ENCODE peak calls at places on chromosomes 11 and 22, in seven cellular contexts. One of them, this sample, is unnamed.

GRCh38 chr22:24417901-24418641 is 9.3 kb upstream of the ADORA2A start:
- DNase-seq in A549: no peak
- DNase-seq in PC-9: no peak
- DNase-seq in RWPE2: no peak
- DNase-seq in kidney: peak; percentile 68
- DNase-seq in choroid plexus epithelial cell: no peak
- DNase-seq in neural progenitor cell: no peak
- DNase-seq in this sample: no peak

GRCh38 chr11:67416416-67417335 is 1.2 kb downstream of the CARNS1 start:
- DNase-seq in A549: no peak
- DNase-seq in choroid plexus epithelial cell: peak; percentile 53
- DNase-seq in PC-9: no peak
- DNase-seq in RWPE2: no peak
- DNase-seq in neural progenitor cell: no peak
- DNase-seq in kidney: no peak
- DNase-seq in this sample: no peak

GRCh38 chr22:27150530-27150909 is 493.1 kb downstream of the MIAT start:
- DNase-seq in RWPE2: no peak
- DNase-seq in neural progenitor cell: no peak
- DNase-seq in choroid plexus epithelial cell: no peak
- DNase-seq in A549: no peak
- DNase-seq in kidney: no peak
- DNase-seq in PC-9: no peak
- DNase-seq in this sample: no peak

GRCh38 chr11:121483805-121484478 is 31.2 kb upstream of the SORL1-AS1 start:
- DNase-seq in neural progenitor cell: no peak
- DNase-seq in RWPE2: no peak
- DNase-seq in kidney: no peak
- DNase-seq in choroid plexus epithelial cell: no peak
- DNase-seq in A549: no peak
- DNase-seq in PC-9: no peak
- DNase-seq in this sample: no peak

GRCh38 chr11:132337819-132338416 is 967.5 kb downstream of the NTM start:
- DNase-seq in kidney: no peak
- DNase-seq in choroid plexus epithelial cell: no peak
- DNase-seq in neural progenitor cell: no peak
- DNase-seq in RWPE2: no peak
- DNase-seq in A549: no peak
- DNase-seq in PC-9: no peak
- DNase-seq in this sample: no peak

GRCh38 chr11:117313103-117313502 is 3.0 kb downstream of the BACE1 start:
- DNase-seq in A549: no peak
- DNase-seq in choroid plexus epithelial cell: no peak
- DNase-seq in neural progenitor cell: no peak
- DNase-seq in RWPE2: no peak
- DNase-seq in PC-9: peak; percentile 59
- DNase-seq in kidney: no peak
- DNase-seq in this sample: no peak

GRCh38 chr11:85784480-85784879 is 26.5 kb downstream of the SYTL2 start:
- DNase-seq in PC-9: no peak
- DNase-seq in choroid plexus epithelial cell: no peak
- DNase-seq in A549: no peak
- DNase-seq in kidney: no peak
- DNase-seq in neural progenitor cell: no peak
- DNase-seq in RWPE2: no peak
- DNase-seq in this sample: no peak

GRCh38 chr11:95922536-95923440 is 1.1 kb downstream of the MTMR2 start:
- DNase-seq in neural progenitor cell: no peak
- DNase-seq in PC-9: no peak
- DNase-seq in kidney: no peak
- DNase-seq in RWPE2: no peak
- DNase-seq in A549: no peak
- DNase-seq in choroid plexus epithelial cell: no peak
- DNase-seq in this sample: no peak

GRCh38 chr22:28674121-28674563 is 5.5 kb downstream of the TTC28 start:
- DNase-seq in A549: no peak
- DNase-seq in kidney: no peak
- DNase-seq in PC-9: peak; percentile 52
- DNase-seq in choroid plexus epithelial cell: peak; percentile 85
- DNase-seq in RWPE2: no peak
- DNase-seq in neural progenitor cell: no peak
- DNase-seq in this sample: peak; percentile 58

GRCh38 chr11:74069146-74070046 is 60.5 kb upstream of the UCP3 start:
- DNase-seq in kidney: no peak
- DNase-seq in choroid plexus epithelial cell: peak; percentile 54
- DNase-seq in A549: no peak
- DNase-seq in neural progenitor cell: no peak
- DNase-seq in PC-9: peak; percentile 100
- DNase-seq in RWPE2: no peak
- DNase-seq in this sample: no peak

GRCh38 chr11:66548041-66548440 is 1.3 kb downstream of the ACTN3 start:
- DNase-seq in A549: no peak
- DNase-seq in RWPE2: no peak
- DNase-seq in kidney: no peak
- DNase-seq in PC-9: no peak
- DNase-seq in neural progenitor cell: no peak
- DNase-seq in choroid plexus epithelial cell: no peak
- DNase-seq in this sample: no peak

GRCh38 chr22:41656515-41656914 is 32.2 kb downstream of the SNU13 start:
- DNase-seq in RWPE2: no peak
- DNase-seq in PC-9: no peak
- DNase-seq in kidney: no peak
- DNase-seq in A549: no peak
- DNase-seq in neural progenitor cell: no peak
- DNase-seq in choroid plexus epithelial cell: peak; percentile 12
- DNase-seq in this sample: no peak

GRCh38 chr11:116918925-116919653 is 81.7 kb upstream of the APOA1 start:
- DNase-seq in neural progenitor cell: no peak
- DNase-seq in PC-9: no peak
- DNase-seq in A549: no peak
- DNase-seq in choroid plexus epithelial cell: no peak
- DNase-seq in RWPE2: no peak
- DNase-seq in kidney: no peak
- DNase-seq in this sample: no peak

GRCh38 chr22:37232140-37232998 is 11.7 kb downstream of the RAC2 start:
- DNase-seq in neural progenitor cell: no peak
- DNase-seq in PC-9: no peak
- DNase-seq in choroid plexus epithelial cell: no peak
- DNase-seq in RWPE2: no peak
- DNase-seq in kidney: peak; percentile 47
- DNase-seq in A549: no peak
- DNase-seq in this sample: no peak

GRCh38 chr22:45208993-45209838 is 31.5 kb downstream of the KIAA0930 start:
- DNase-seq in A549: no peak
- DNase-seq in RWPE2: peak; percentile 52
- DNase-seq in kidney: peak; percentile 66
- DNase-seq in neural progenitor cell: peak; percentile 85
- DNase-seq in PC-9: no peak
- DNase-seq in choroid plexus epithelial cell: peak; percentile 89
- DNase-seq in this sample: no peak

GRCh38 chr22:43187171-43188099 is 501 bp upstream of the TTLL12 start:
- DNase-seq in A549: peak; percentile 88
- DNase-seq in RWPE2: peak; percentile 94
- DNase-seq in choroid plexus epithelial cell: peak; percentile 96
- DNase-seq in PC-9: peak; percentile 83
- DNase-seq in kidney: peak; percentile 99
- DNase-seq in neural progenitor cell: peak; percentile 96
- DNase-seq in this sample: peak; percentile 88
- TF ChIP-seq CTCF in A549: peak; percentile 50
- TF ChIP-seq CTCF in RWPE2: peak; percentile 79
- TF ChIP-seq CTCF in choroid plexus epithelial cell: peak; percentile 52
- TF ChIP-seq CTCF in PC-9: peak; percentile 60
- TF ChIP-seq CTCF in kidney: peak; percentile 69
- TF ChIP-seq CTCF in neural progenitor cell: peak; percentile 69
- TF ChIP-seq CTCF in this sample: peak; percentile 69

GRCh38 chr11:124920870-124921609 is 2.0 kb downstream of the HEPN1 start:
- DNase-seq in neural progenitor cell: peak; percentile 85
- DNase-seq in kidney: peak; percentile 94
- DNase-seq in choroid plexus epithelial cell: peak; percentile 69
- DNase-seq in PC-9: no peak
- DNase-seq in A549: peak; percentile 22
- DNase-seq in RWPE2: no peak
- DNase-seq in this sample: no peak
- H3K4me3 ChIP-seq in neural progenitor cell: peak overlapping the region; percentile 37
- H3K4me3 ChIP-seq in kidney: peak overlapping the region; percentile 34
- H3K4me3 ChIP-seq in choroid plexus epithelial cell: peak overlapping the region; percentile 52
- H3K4me3 ChIP-seq in PC-9: no peak overlapping the region
- H3K4me3 ChIP-seq in A549: peak overlapping the region; percentile 32
- H3K4me3 ChIP-seq in RWPE2: peak overlapping the region; percentile 16
- H3K4me3 ChIP-seq in this sample: peak overlapping the region; percentile 13

GRCh38 chr11:64304032-64304315 is 1.4 kb upstream of the ESRRA start:
- DNase-seq in A549: no peak
- DNase-seq in RWPE2: peak; percentile 30
- DNase-seq in kidney: no peak
- DNase-seq in choroid plexus epithelial cell: no peak
- DNase-seq in PC-9: peak; percentile 32
- DNase-seq in neural progenitor cell: no peak
- DNase-seq in this sample: no peak
- TF ChIP-seq CTCF in A549: no peak
- TF ChIP-seq CTCF in RWPE2: no peak
- TF ChIP-seq CTCF in kidney: no peak
- TF ChIP-seq CTCF in choroid plexus epithelial cell: no peak
- TF ChIP-seq CTCF in PC-9: no peak
- TF ChIP-seq CTCF in neural progenitor cell: no peak
- TF ChIP-seq CTCF in this sample: no peak

DNA sequence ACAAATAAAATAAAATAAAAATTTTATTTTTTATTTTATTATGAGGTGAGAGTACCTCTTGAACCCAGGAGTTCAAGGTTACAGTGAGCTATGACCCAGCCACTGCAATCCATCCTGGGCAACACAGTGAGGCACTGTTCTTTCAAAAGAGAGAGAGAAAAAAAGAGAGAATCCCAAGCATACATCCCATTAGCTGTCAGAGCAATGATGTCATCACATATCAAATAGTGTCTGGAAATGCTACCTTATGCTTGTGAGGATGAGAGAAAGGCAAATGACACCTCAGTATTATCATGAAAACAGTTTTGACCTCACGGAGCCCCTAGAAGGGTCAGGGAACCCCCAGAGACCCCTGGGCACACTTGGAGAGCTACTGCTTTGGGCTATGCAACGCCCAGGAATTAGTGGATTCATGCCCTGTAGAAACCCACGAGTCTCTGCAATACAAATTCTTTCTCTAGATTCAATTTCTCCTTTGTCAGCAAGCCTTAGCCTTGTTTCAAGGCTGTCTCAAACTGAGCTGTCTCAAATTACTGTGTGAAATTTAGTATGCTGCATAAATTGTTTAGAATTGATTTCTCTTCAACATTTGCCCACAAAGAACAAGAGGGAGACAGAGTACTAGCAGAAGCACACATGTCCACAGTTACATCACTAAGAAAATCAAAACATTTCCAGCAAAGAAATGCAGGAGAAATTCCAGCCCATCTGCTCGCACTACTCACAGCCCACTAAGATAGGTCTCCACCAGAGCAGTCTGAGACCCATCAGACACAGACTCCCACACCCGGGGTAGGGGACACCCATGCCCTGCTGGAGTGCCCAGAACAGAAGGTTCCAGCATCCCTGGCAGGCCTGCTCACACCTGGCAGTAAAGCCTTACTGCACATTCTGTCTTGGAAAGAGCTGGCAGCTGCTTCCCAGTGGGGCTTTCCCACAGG is 18.1 kb downstream of the DGCR2 start:
- DNase-seq in PC-9: no peak
- DNase-seq in RWPE2: peak; percentile 8
- DNase-seq in choroid plexus epithelial cell: peak; percentile 61
- DNase-seq in neural progenitor cell: no peak
- DNase-seq in kidney: no peak
- DNase-seq in A549: no peak
- DNase-seq in this sample: no peak
- H3K4me3 ChIP-seq in PC-9: no peak overlapping the region
- H3K4me3 ChIP-seq in RWPE2: no peak overlapping the region
- H3K4me3 ChIP-seq in choroid plexus epithelial cell: no peak overlapping the region
- H3K4me3 ChIP-seq in neural progenitor cell: no peak overlapping the region
- H3K4me3 ChIP-seq in kidney: no peak overlapping the region
- H3K4me3 ChIP-seq in A549: no peak overlapping the region
- H3K4me3 ChIP-seq in this sample: no peak overlapping the region

GRCh38 chr11:59106363-59107336 is at the start of gene FAM111B:
- DNase-seq in PC-9: peak; percentile 94
- DNase-seq in kidney: peak; percentile 88
- DNase-seq in neural progenitor cell: peak; percentile 91
- DNase-seq in choroid plexus epithelial cell: peak; percentile 95
- DNase-seq in A549: peak; percentile 89
- DNase-seq in RWPE2: peak; percentile 91
- DNase-seq in this sample: peak; percentile 88
- TF ChIP-seq CTCF in PC-9: no peak
- TF ChIP-seq CTCF in kidney: no peak
- TF ChIP-seq CTCF in neural progenitor cell: no peak
- TF ChIP-seq CTCF in choroid plexus epithelial cell: peak; percentile 40
- TF ChIP-seq CTCF in A549: no peak
- TF ChIP-seq CTCF in RWPE2: no peak
- TF ChIP-seq CTCF in this sample: no peak

GRCh38 chr11:94400839-94401772 is at the start of gene GPR83:
- DNase-seq in choroid plexus epithelial cell: no peak
- DNase-seq in A549: no peak
- DNase-seq in neural progenitor cell: peak; percentile 75
- DNase-seq in kidney: peak; percentile 75
- DNase-seq in PC-9: no peak
- DNase-seq in RWPE2: no peak
- DNase-seq in this sample: no peak

GRCh38 chr11:94402355-94402754 is 1.1 kb upstream of the GPR83 start:
- DNase-seq in PC-9: peak; percentile 46
- DNase-seq in neural progenitor cell: no peak
- DNase-seq in RWPE2: no peak
- DNase-seq in A549: no peak
- DNase-seq in choroid plexus epithelial cell: no peak
- DNase-seq in kidney: no peak
- DNase-seq in this sample: no peak

GRCh38 chr11:94401773-94402265 is 600 bp upstream of the GPR83 start:
- DNase-seq in PC-9: no peak
- DNase-seq in RWPE2: no peak
- DNase-seq in neural progenitor cell: peak; percentile 67
- DNase-seq in A549: no peak
- DNase-seq in kidney: no peak
- DNase-seq in choroid plexus epithelial cell: no peak
- DNase-seq in this sample: no peak

GRCh38 chr11:94398101-94398500 is 3.1 kb downstream of the GPR83 start:
- DNase-seq in choroid plexus epithelial cell: no peak
- DNase-seq in neural progenitor cell: no peak
- DNase-seq in PC-9: no peak
- DNase-seq in A549: no peak
- DNase-seq in RWPE2: no peak
- DNase-seq in kidney: no peak
- DNase-seq in this sample: no peak

DNA sequence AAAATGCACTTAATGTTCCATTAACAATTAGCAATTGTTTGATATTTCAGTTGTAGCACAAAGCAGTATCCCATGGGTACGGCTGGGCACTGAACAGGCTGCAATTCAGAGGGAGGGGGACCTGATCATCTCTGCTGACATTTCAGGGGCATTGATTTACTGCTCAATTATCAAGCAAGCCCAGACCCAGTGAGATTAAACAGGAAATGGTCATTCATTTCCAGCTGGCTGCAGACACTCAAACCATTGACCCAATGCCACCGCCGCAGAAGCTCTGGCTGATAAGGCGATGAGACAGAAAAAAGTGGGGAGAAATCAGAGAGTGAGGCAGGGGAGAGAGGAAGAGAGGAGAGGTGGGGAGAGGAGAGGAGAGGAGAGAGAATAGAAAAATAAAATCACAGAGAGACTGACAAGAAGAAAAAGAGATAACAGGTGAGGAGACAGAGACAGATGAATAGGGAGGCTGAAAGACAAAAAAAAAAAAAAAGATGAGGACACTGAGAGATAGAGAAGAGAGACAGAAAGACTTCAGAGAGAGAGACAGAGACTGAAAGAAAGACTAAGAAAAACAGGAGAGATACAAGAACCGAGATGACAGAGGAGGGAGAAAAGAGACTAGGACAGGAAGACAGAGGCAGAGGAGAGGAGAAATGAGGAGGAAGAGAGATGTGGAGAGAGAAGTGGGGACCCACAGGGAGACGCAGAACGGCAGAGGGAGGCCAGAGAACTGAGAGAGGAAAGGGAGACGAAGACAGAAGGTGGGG is 962 bp downstream of the GPR83 start:
- DNase-seq in choroid plexus epithelial cell: no peak
- DNase-seq in kidney: no peak
- DNase-seq in A549: no peak
- DNase-seq in RWPE2: no peak
- DNase-seq in PC-9: no peak
- DNase-seq in neural progenitor cell: no peak
- DNase-seq in this sample: no peak
- H3K4me3 ChIP-seq in choroid plexus epithelial cell: no peak overlapping the region
- H3K4me3 ChIP-seq in kidney: no peak overlapping the region
- H3K4me3 ChIP-seq in A549: no peak overlapping the region
- H3K4me3 ChIP-seq in RWPE2: no peak overlapping the region
- H3K4me3 ChIP-seq in PC-9: no peak overlapping the region
- H3K4me3 ChIP-seq in neural progenitor cell: peak overlapping the region; percentile 54
- H3K4me3 ChIP-seq in this sample: no peak overlapping the region